ENCODE peak calls at places on chromosomes 16 and 17, in seven cellular contexts. One of them, this sample, is unnamed.

GRCh38 chr17:28746611-28747045 is 2.8 kb downstream of the TRAF4 start:
- DNase-seq in iris pigment epithelial cell: peak
- DNase-seq in cardiac muscle cell: no peak
- DNase-seq in mucosa of gallbladder: peak
- DNase-seq in stimulated activated CD4-positive, alpha-beta T cell treated with anti-CD3 and anti-CD28 coated beads, Interleukin-4, amount 100 ng/mL, for 1 hour: no peak
- DNase-seq in NCI-H2081: peak
- DNase-seq in activated T-helper 1 cell treated with Interleukin-2 at 50 U/mL for 16 hours: no peak
- DNase-seq in this sample: no peak

GRCh38 chr17:45847101-45847500 is 2.4 kb downstream of the SPPL2C start:
- DNase-seq in cardiac muscle cell: no peak
- DNase-seq in iris pigment epithelial cell: no peak
- DNase-seq in stimulated activated CD4-positive, alpha-beta T cell treated with anti-CD3 and anti-CD28 coated beads, Interleukin-4, amount 100 ng/mL, for 1 hour: no peak
- DNase-seq in NCI-H2081: no peak
- DNase-seq in activated T-helper 1 cell treated with Interleukin-2 at 50 U/mL for 16 hours: no peak
- DNase-seq in mucosa of gallbladder: no peak
- DNase-seq in this sample: no peak

GRCh38 chr16:54928421-54929089 is 2.1 kb upstream of the IRX5 start:
- DNase-seq in stimulated activated CD4-positive, alpha-beta T cell treated with anti-CD3 and anti-CD28 coated beads, Interleukin-4, amount 100 ng/mL, for 1 hour: no peak
- DNase-seq in mucosa of gallbladder: no peak
- DNase-seq in cardiac muscle cell: no peak
- DNase-seq in NCI-H2081: no peak
- DNase-seq in activated T-helper 1 cell treated with Interleukin-2 at 50 U/mL for 16 hours: no peak
- DNase-seq in iris pigment epithelial cell: peak
- DNase-seq in this sample: no peak

GRCh38 chr17:3845361-3845753 is 689 bp downstream of the NCBP3 start:
- DNase-seq in activated T-helper 1 cell treated with Interleukin-2 at 50 U/mL for 16 hours: no peak
- DNase-seq in cardiac muscle cell: no peak
- DNase-seq in NCI-H2081: no peak
- DNase-seq in stimulated activated CD4-positive, alpha-beta T cell treated with anti-CD3 and anti-CD28 coated beads, Interleukin-4, amount 100 ng/mL, for 1 hour: peak
- DNase-seq in iris pigment epithelial cell: peak
- DNase-seq in mucosa of gallbladder: no peak
- DNase-seq in this sample: no peak

GRCh38 chr17:40348562-40349476 is 15.7 kb downstream of the GJD3 start:
- DNase-seq in iris pigment epithelial cell: peak
- DNase-seq in stimulated activated CD4-positive, alpha-beta T cell treated with anti-CD3 and anti-CD28 coated beads, Interleukin-4, amount 100 ng/mL, for 1 hour: no peak
- DNase-seq in mucosa of gallbladder: peak
- DNase-seq in NCI-H2081: peak
- DNase-seq in activated T-helper 1 cell treated with Interleukin-2 at 50 U/mL for 16 hours: no peak
- DNase-seq in cardiac muscle cell: no peak
- DNase-seq in this sample: no peak

GRCh38 chr17:31424944-31425582 is 33.6 kb downstream of the RAB11FIP4 start:
- DNase-seq in NCI-H2081: no peak
- DNase-seq in stimulated activated CD4-positive, alpha-beta T cell treated with anti-CD3 and anti-CD28 coated beads, Interleukin-4, amount 100 ng/mL, for 1 hour: no peak
- DNase-seq in cardiac muscle cell: peak
- DNase-seq in mucosa of gallbladder: no peak
- DNase-seq in activated T-helper 1 cell treated with Interleukin-2 at 50 U/mL for 16 hours: no peak
- DNase-seq in iris pigment epithelial cell: peak
- DNase-seq in this sample: no peak

GRCh38 chr17:34771891-34772290 is 189.4 kb downstream of the CCT6B start:
- DNase-seq in iris pigment epithelial cell: no peak
- DNase-seq in mucosa of gallbladder: no peak
- DNase-seq in cardiac muscle cell: no peak
- DNase-seq in activated T-helper 1 cell treated with Interleukin-2 at 50 U/mL for 16 hours: no peak
- DNase-seq in stimulated activated CD4-positive, alpha-beta T cell treated with anti-CD3 and anti-CD28 coated beads, Interleukin-4, amount 100 ng/mL, for 1 hour: no peak
- DNase-seq in NCI-H2081: no peak
- DNase-seq in this sample: no peak

GRCh38 chr16:51224317-51224716 is 73.2 kb upstream of the SALL1 start:
- DNase-seq in cardiac muscle cell: no peak
- DNase-seq in NCI-H2081: no peak
- DNase-seq in mucosa of gallbladder: no peak
- DNase-seq in iris pigment epithelial cell: no peak
- DNase-seq in activated T-helper 1 cell treated with Interleukin-2 at 50 U/mL for 16 hours: no peak
- DNase-seq in stimulated activated CD4-positive, alpha-beta T cell treated with anti-CD3 and anti-CD28 coated beads, Interleukin-4, amount 100 ng/mL, for 1 hour: no peak
- DNase-seq in this sample: no peak

GRCh38 chr17:75271233-75271954 is 363 bp upstream of the MIF4GD start:
- DNase-seq in iris pigment epithelial cell: peak
- DNase-seq in activated T-helper 1 cell treated with Interleukin-2 at 50 U/mL for 16 hours: peak
- DNase-seq in stimulated activated CD4-positive, alpha-beta T cell treated with anti-CD3 and anti-CD28 coated beads, Interleukin-4, amount 100 ng/mL, for 1 hour: peak
- DNase-seq in mucosa of gallbladder: peak
- DNase-seq in NCI-H2081: peak
- DNase-seq in cardiac muscle cell: peak
- DNase-seq in this sample: peak

GRCh38 chr17:40485851-40486512 is 15.4 kb downstream of the TNS4 start:
- DNase-seq in mucosa of gallbladder: peak
- DNase-seq in activated T-helper 1 cell treated with Interleukin-2 at 50 U/mL for 16 hours: no peak
- DNase-seq in cardiac muscle cell: no peak
- DNase-seq in iris pigment epithelial cell: peak
- DNase-seq in stimulated activated CD4-positive, alpha-beta T cell treated with anti-CD3 and anti-CD28 coated beads, Interleukin-4, amount 100 ng/mL, for 1 hour: no peak
- DNase-seq in NCI-H2081: no peak
- DNase-seq in this sample: peak

GRCh38 chr17:61325382-61326073 is 74.1 kb upstream of the TBX2 start:
- DNase-seq in stimulated activated CD4-positive, alpha-beta T cell treated with anti-CD3 and anti-CD28 coated beads, Interleukin-4, amount 100 ng/mL, for 1 hour: no peak
- DNase-seq in iris pigment epithelial cell: peak
- DNase-seq in activated T-helper 1 cell treated with Interleukin-2 at 50 U/mL for 16 hours: no peak
- DNase-seq in mucosa of gallbladder: no peak
- DNase-seq in NCI-H2081: no peak
- DNase-seq in cardiac muscle cell: peak
- DNase-seq in this sample: no peak

GRCh38 chr17:79968116-79968515 is 67.6 kb downstream of the TBC1D16 start:
- DNase-seq in stimulated activated CD4-positive, alpha-beta T cell treated with anti-CD3 and anti-CD28 coated beads, Interleukin-4, amount 100 ng/mL, for 1 hour: no peak
- DNase-seq in cardiac muscle cell: no peak
- DNase-seq in NCI-H2081: no peak
- DNase-seq in mucosa of gallbladder: no peak
- DNase-seq in iris pigment epithelial cell: no peak
- DNase-seq in activated T-helper 1 cell treated with Interleukin-2 at 50 U/mL for 16 hours: no peak
- DNase-seq in this sample: no peak

GRCh38 chr16:48507346-48507745 is 102.6 kb downstream of the N4BP1 start:
- DNase-seq in stimulated activated CD4-positive, alpha-beta T cell treated with anti-CD3 and anti-CD28 coated beads, Interleukin-4, amount 100 ng/mL, for 1 hour: no peak
- DNase-seq in activated T-helper 1 cell treated with Interleukin-2 at 50 U/mL for 16 hours: no peak
- DNase-seq in mucosa of gallbladder: no peak
- DNase-seq in NCI-H2081: no peak
- DNase-seq in cardiac muscle cell: no peak
- DNase-seq in iris pigment epithelial cell: no peak
- DNase-seq in this sample: no peak

GRCh38 chr17:15981646-15982580 is 17.6 kb downstream of the ZSWIM7 start:
- DNase-seq in NCI-H2081: no peak
- DNase-seq in iris pigment epithelial cell: peak
- DNase-seq in mucosa of gallbladder: no peak
- DNase-seq in cardiac muscle cell: no peak
- DNase-seq in activated T-helper 1 cell treated with Interleukin-2 at 50 U/mL for 16 hours: no peak
- DNase-seq in stimulated activated CD4-positive, alpha-beta T cell treated with anti-CD3 and anti-CD28 coated beads, Interleukin-4, amount 100 ng/mL, for 1 hour: no peak
- DNase-seq in this sample: no peak

This sample was measured in COLO829.